ENCODE peak calls at places on chromosomes 13 and 19, in ten cellular contexts. One of them, this sample, is unnamed.

GRCh38 chr13:76848596-76848995 is 37.6 kb downstream of the KCTD12 start:
- DNase-seq in heart left ventricle: no peak
- DNase-seq in CD8-positive, alpha-beta T cell: no peak
- DNase-seq in esophagus squamous epithelium: no peak
- DNase-seq in left lung: no peak
- DNase-seq in mammary epithelial cell: no peak
- DNase-seq in astrocyte: no peak
- DNase-seq in pancreas: no peak
- DNase-seq in breast epithelium: no peak
- DNase-seq in heart right ventricle: peak; percentile 28
- DNase-seq in this sample: no peak

GRCh38 chr19:8639821-8640401 is 9.5 kb downstream of the NFILZ start:
- DNase-seq in heart left ventricle: no peak
- DNase-seq in CD8-positive, alpha-beta T cell: no peak
- DNase-seq in esophagus squamous epithelium: no peak
- DNase-seq in left lung: peak; percentile 70
- DNase-seq in mammary epithelial cell: no peak
- DNase-seq in astrocyte: no peak
- DNase-seq in pancreas: no peak
- DNase-seq in breast epithelium: no peak
- DNase-seq in heart right ventricle: no peak
- DNase-seq in this sample: no peak

GRCh38 chr19:55674459-55674840 is 576 bp upstream of the EPN1 start:
- DNase-seq in heart left ventricle: no peak
- DNase-seq in CD8-positive, alpha-beta T cell: no peak
- DNase-seq in esophagus squamous epithelium: no peak
- DNase-seq in left lung: no peak
- DNase-seq in mammary epithelial cell: no peak
- DNase-seq in astrocyte: no peak
- DNase-seq in pancreas: no peak
- DNase-seq in breast epithelium: no peak
- DNase-seq in heart right ventricle: no peak
- DNase-seq in this sample: no peak

GRCh38 chr19:58558623-58559274 is 338 bp upstream of the UBE2M start:
- DNase-seq in heart left ventricle: peak; percentile 99
- DNase-seq in CD8-positive, alpha-beta T cell: peak; percentile 99
- DNase-seq in esophagus squamous epithelium: no peak
- DNase-seq in left lung: peak; percentile 99
- DNase-seq in mammary epithelial cell: peak; percentile 97
- DNase-seq in astrocyte: peak; percentile 91
- DNase-seq in pancreas: peak; percentile 98
- DNase-seq in breast epithelium: peak; percentile 99
- DNase-seq in heart right ventricle: peak; percentile 100
- DNase-seq in this sample: peak; percentile 98

GRCh38 chr13:61138857-61139256 is 276.8 kb downstream of the PCDH20 start:
- DNase-seq in heart left ventricle: no peak
- DNase-seq in CD8-positive, alpha-beta T cell: no peak
- DNase-seq in esophagus squamous epithelium: no peak
- DNase-seq in left lung: no peak
- DNase-seq in mammary epithelial cell: no peak
- DNase-seq in astrocyte: no peak
- DNase-seq in pancreas: no peak
- DNase-seq in breast epithelium: no peak
- DNase-seq in heart right ventricle: no peak
- DNase-seq in this sample: no peak

GRCh38 chr13:28707629-28708427 is 10.9 kb downstream of the SLC46A3 start:
- DNase-seq in heart left ventricle: no peak
- DNase-seq in CD8-positive, alpha-beta T cell: no peak
- DNase-seq in esophagus squamous epithelium: no peak
- DNase-seq in left lung: no peak
- DNase-seq in mammary epithelial cell: peak; percentile 44
- DNase-seq in astrocyte: peak; percentile 55
- DNase-seq in pancreas: no peak
- DNase-seq in breast epithelium: no peak
- DNase-seq in heart right ventricle: no peak
- DNase-seq in this sample: no peak

GRCh38 chr19:51788936-51789795 is 5.8 kb upstream of the FPR3 start:
- DNase-seq in heart left ventricle: no peak
- DNase-seq in CD8-positive, alpha-beta T cell: no peak
- DNase-seq in esophagus squamous epithelium: no peak
- DNase-seq in left lung: no peak
- DNase-seq in mammary epithelial cell: peak; percentile 67
- DNase-seq in astrocyte: no peak
- DNase-seq in pancreas: no peak
- DNase-seq in breast epithelium: no peak
- DNase-seq in heart right ventricle: no peak
- DNase-seq in this sample: no peak

GRCh38 chr19:52640916-52641315 is 2.8 kb upstream of the ZNF83 start:
- DNase-seq in heart left ventricle: no peak
- DNase-seq in CD8-positive, alpha-beta T cell: no peak
- DNase-seq in esophagus squamous epithelium: no peak
- DNase-seq in left lung: no peak
- DNase-seq in mammary epithelial cell: no peak
- DNase-seq in astrocyte: no peak
- DNase-seq in pancreas: no peak
- DNase-seq in breast epithelium: no peak
- DNase-seq in heart right ventricle: no peak
- DNase-seq in this sample: no peak

GRCh38 chr13:106561551-106562170 is 6.3 kb downstream of the ARGLU1 start:
- DNase-seq in heart left ventricle: peak; percentile 25
- DNase-seq in CD8-positive, alpha-beta T cell: no peak
- DNase-seq in esophagus squamous epithelium: no peak
- DNase-seq in left lung: no peak
- DNase-seq in mammary epithelial cell: peak; percentile 35
- DNase-seq in astrocyte: peak; percentile 59
- DNase-seq in pancreas: no peak
- DNase-seq in breast epithelium: no peak
- DNase-seq in heart right ventricle: no peak
- DNase-seq in this sample: no peak

GRCh38 chr19:1388637-1389026 is 4.9 kb downstream of the NDUFS7 start:
- DNase-seq in heart left ventricle: no peak
- DNase-seq in CD8-positive, alpha-beta T cell: no peak
- DNase-seq in esophagus squamous epithelium: no peak
- DNase-seq in left lung: no peak
- DNase-seq in mammary epithelial cell: no peak
- DNase-seq in astrocyte: no peak
- DNase-seq in pancreas: no peak
- DNase-seq in breast epithelium: no peak
- DNase-seq in heart right ventricle: no peak
- DNase-seq in this sample: no peak

GRCh38 chr19:1386945-1387683 is 3.4 kb downstream of the NDUFS7 start:
- DNase-seq in heart left ventricle: no peak
- DNase-seq in CD8-positive, alpha-beta T cell: no peak
- DNase-seq in esophagus squamous epithelium: no peak
- DNase-seq in left lung: no peak
- DNase-seq in mammary epithelial cell: no peak
- DNase-seq in astrocyte: no peak
- DNase-seq in pancreas: no peak
- DNase-seq in breast epithelium: no peak
- DNase-seq in heart right ventricle: no peak
- DNase-seq in this sample: no peak

GRCh38 chr19:1390594-1391423 is 7.1 kb downstream of the NDUFS7 start:
- DNase-seq in heart left ventricle: no peak
- DNase-seq in CD8-positive, alpha-beta T cell: no peak
- DNase-seq in esophagus squamous epithelium: no peak
- DNase-seq in left lung: no peak
- DNase-seq in mammary epithelial cell: no peak
- DNase-seq in astrocyte: no peak
- DNase-seq in pancreas: no peak
- DNase-seq in breast epithelium: no peak
- DNase-seq in heart right ventricle: peak; percentile 17
- DNase-seq in this sample: no peak

GRCh38 chr19:1387684-1388636 is 4.3 kb downstream of the NDUFS7 start:
- DNase-seq in heart left ventricle: no peak
- DNase-seq in CD8-positive, alpha-beta T cell: no peak
- DNase-seq in esophagus squamous epithelium: no peak
- DNase-seq in left lung: no peak
- DNase-seq in mammary epithelial cell: no peak
- DNase-seq in astrocyte: no peak
- DNase-seq in pancreas: no peak
- DNase-seq in breast epithelium: no peak
- DNase-seq in heart right ventricle: no peak
- DNase-seq in this sample: no peak

GRCh38 chr19:1389033-1389940 is 5.6 kb downstream of the NDUFS7 start:
- DNase-seq in heart left ventricle: no peak
- DNase-seq in CD8-positive, alpha-beta T cell: no peak
- DNase-seq in esophagus squamous epithelium: no peak
- DNase-seq in left lung: no peak
- DNase-seq in mammary epithelial cell: no peak
- DNase-seq in astrocyte: no peak
- DNase-seq in pancreas: no peak
- DNase-seq in breast epithelium: no peak
- DNase-seq in heart right ventricle: no peak
- DNase-seq in this sample: peak; percentile 82
- TF ChIP-seq CTCF in heart left ventricle: no peak
- TF ChIP-seq CTCF in CD8-positive, alpha-beta T cell: no peak
- TF ChIP-seq CTCF in esophagus squamous epithelium: no peak
- TF ChIP-seq CTCF in left lung: no peak
- TF ChIP-seq CTCF in mammary epithelial cell: no peak
- TF ChIP-seq CTCF in astrocyte: no peak
- TF ChIP-seq CTCF in pancreas: no peak
- TF ChIP-seq CTCF in breast epithelium: no peak
- TF ChIP-seq CTCF in heart right ventricle: no peak
- TF ChIP-seq CTCF in this sample: no peak

GRCh38 chr19:41726493-41726892 is 18.1 kb downstream of the CEACAM5 start:
- DNase-seq in heart left ventricle: no peak
- DNase-seq in CD8-positive, alpha-beta T cell: no peak
- DNase-seq in esophagus squamous epithelium: no peak
- DNase-seq in left lung: no peak
- DNase-seq in mammary epithelial cell: no peak
- DNase-seq in astrocyte: no peak
- DNase-seq in pancreas: no peak
- DNase-seq in breast epithelium: no peak
- DNase-seq in heart right ventricle: no peak
- DNase-seq in this sample: no peak
- H3K27ac ChIP-seq in heart left ventricle: no peak overlapping the region
- H3K27ac ChIP-seq in CD8-positive, alpha-beta T cell: no peak overlapping the region
- H3K27ac ChIP-seq in esophagus squamous epithelium: no peak overlapping the region
- H3K27ac ChIP-seq in left lung: no peak overlapping the region
- H3K27ac ChIP-seq in mammary epithelial cell: no peak overlapping the region
- H3K27ac ChIP-seq in astrocyte: no peak overlapping the region
- H3K27ac ChIP-seq in pancreas: no peak overlapping the region
- H3K27ac ChIP-seq in breast epithelium: no peak overlapping the region
- H3K27ac ChIP-seq in heart right ventricle: no peak overlapping the region
- H3K27ac ChIP-seq in this sample: no peak overlapping the region

GRCh38 chr13:33311040-33311439 is 25.5 kb upstream of the STARD13 start:
- DNase-seq in heart left ventricle: no peak
- DNase-seq in CD8-positive, alpha-beta T cell: no peak
- DNase-seq in esophagus squamous epithelium: no peak
- DNase-seq in left lung: no peak
- DNase-seq in mammary epithelial cell: no peak
- DNase-seq in astrocyte: no peak
- DNase-seq in pancreas: no peak
- DNase-seq in breast epithelium: no peak
- DNase-seq in heart right ventricle: no peak
- DNase-seq in this sample: no peak

GRCh38 chr13:33313504-33313903 is 27.9 kb upstream of the STARD13 start:
- DNase-seq in heart left ventricle: no peak
- DNase-seq in CD8-positive, alpha-beta T cell: no peak
- DNase-seq in esophagus squamous epithelium: no peak
- DNase-seq in left lung: no peak
- DNase-seq in mammary epithelial cell: no peak
- DNase-seq in astrocyte: no peak
- DNase-seq in pancreas: no peak
- DNase-seq in breast epithelium: no peak
- DNase-seq in heart right ventricle: no peak
- DNase-seq in this sample: no peak

GRCh38 chr13:33310245-33311038 is 24.9 kb upstream of the STARD13 start:
- DNase-seq in heart left ventricle: no peak
- DNase-seq in CD8-positive, alpha-beta T cell: no peak
- DNase-seq in esophagus squamous epithelium: no peak
- DNase-seq in left lung: no peak
- DNase-seq in mammary epithelial cell: no peak
- DNase-seq in astrocyte: no peak
- DNase-seq in pancreas: no peak
- DNase-seq in breast epithelium: no peak
- DNase-seq in heart right ventricle: no peak
- DNase-seq in this sample: no peak

GRCh38 chr13:33307820-33308219 is 22.3 kb upstream of the STARD13 start:
- DNase-seq in heart left ventricle: no peak
- DNase-seq in CD8-positive, alpha-beta T cell: no peak
- DNase-seq in esophagus squamous epithelium: no peak
- DNase-seq in left lung: no peak
- DNase-seq in mammary epithelial cell: no peak
- DNase-seq in astrocyte: peak; percentile 90
- DNase-seq in pancreas: no peak
- DNase-seq in breast epithelium: no peak
- DNase-seq in heart right ventricle: no peak
- DNase-seq in this sample: no peak

GRCh38 chr13:33312150-33312908 is 26.8 kb upstream of the STARD13 start:
- DNase-seq in heart left ventricle: no peak
- DNase-seq in CD8-positive, alpha-beta T cell: no peak
- DNase-seq in esophagus squamous epithelium: no peak
- DNase-seq in left lung: no peak
- DNase-seq in mammary epithelial cell: peak; percentile 36
- DNase-seq in astrocyte: no peak
- DNase-seq in pancreas: no peak
- DNase-seq in breast epithelium: no peak
- DNase-seq in heart right ventricle: no peak
- DNase-seq in this sample: no peak
- TF ChIP-seq CTCF in heart left ventricle: peak; percentile 54
- TF ChIP-seq CTCF in CD8-positive, alpha-beta T cell: no peak
- TF ChIP-seq CTCF in esophagus squamous epithelium: no peak
- TF ChIP-seq CTCF in left lung: no peak
- TF ChIP-seq CTCF in mammary epithelial cell: no peak
- TF ChIP-seq CTCF in astrocyte: no peak
- TF ChIP-seq CTCF in pancreas: no peak
- TF ChIP-seq CTCF in breast epithelium: no peak
- TF ChIP-seq CTCF in heart right ventricle: peak; percentile 25
- TF ChIP-seq CTCF in this sample: peak; percentile 63

GRCh38 chr19:436413-436950 is 24.4 kb downstream of the SHC2 start:
- DNase-seq in heart left ventricle: no peak
- DNase-seq in CD8-positive, alpha-beta T cell: no peak
- DNase-seq in esophagus squamous epithelium: no peak
- DNase-seq in left lung: peak; percentile 59
- DNase-seq in mammary epithelial cell: no peak
- DNase-seq in astrocyte: no peak
- DNase-seq in pancreas: no peak
- DNase-seq in breast epithelium: no peak
- DNase-seq in heart right ventricle: no peak
- DNase-seq in this sample: no peak

GRCh38 chr19:437027-437426 is 23.8 kb downstream of the SHC2 start:
- DNase-seq in heart left ventricle: no peak
- DNase-seq in CD8-positive, alpha-beta T cell: no peak
- DNase-seq in esophagus squamous epithelium: no peak
- DNase-seq in left lung: peak; percentile 36
- DNase-seq in mammary epithelial cell: no peak
- DNase-seq in astrocyte: no peak
- DNase-seq in pancreas: no peak
- DNase-seq in breast epithelium: no peak
- DNase-seq in heart right ventricle: no peak
- DNase-seq in this sample: no peak

GRCh38 chr19:434152-434960 is 25.4 kb upstream of the C2CD4C start:
- DNase-seq in heart left ventricle: no peak
- DNase-seq in CD8-positive, alpha-beta T cell: no peak
- DNase-seq in esophagus squamous epithelium: no peak
- DNase-seq in left lung: peak; percentile 71
- DNase-seq in mammary epithelial cell: no peak
- DNase-seq in astrocyte: no peak
- DNase-seq in pancreas: no peak
- DNase-seq in breast epithelium: no peak
- DNase-seq in heart right ventricle: no peak
- DNase-seq in this sample: no peak

GRCh38 chr19:435056-435706 is 25.7 kb downstream of the SHC2 start:
- DNase-seq in heart left ventricle: no peak
- DNase-seq in CD8-positive, alpha-beta T cell: no peak
- DNase-seq in esophagus squamous epithelium: no peak
- DNase-seq in left lung: peak; percentile 59
- DNase-seq in mammary epithelial cell: no peak
- DNase-seq in astrocyte: no peak
- DNase-seq in pancreas: no peak
- DNase-seq in breast epithelium: no peak
- DNase-seq in heart right ventricle: no peak
- DNase-seq in this sample: peak; percentile 66

GRCh38 chr19:435707-436412 is 25.0 kb downstream of the SHC2 start:
- DNase-seq in heart left ventricle: no peak
- DNase-seq in CD8-positive, alpha-beta T cell: no peak
- DNase-seq in esophagus squamous epithelium: no peak
- DNase-seq in left lung: peak; percentile 76
- DNase-seq in mammary epithelial cell: no peak
- DNase-seq in astrocyte: no peak
- DNase-seq in pancreas: no peak
- DNase-seq in breast epithelium: no peak
- DNase-seq in heart right ventricle: no peak
- DNase-seq in this sample: no peak
- H3K27ac ChIP-seq in heart left ventricle: no peak overlapping the region
- H3K27ac ChIP-seq in CD8-positive, alpha-beta T cell: no peak overlapping the region
- H3K27ac ChIP-seq in esophagus squamous epithelium: no peak overlapping the region
- H3K27ac ChIP-seq in left lung: no peak overlapping the region
- H3K27ac ChIP-seq in mammary epithelial cell: no peak overlapping the region
- H3K27ac ChIP-seq in astrocyte: no peak overlapping the region
- H3K27ac ChIP-seq in pancreas: no peak overlapping the region
- H3K27ac ChIP-seq in breast epithelium: no peak overlapping the region
- H3K27ac ChIP-seq in heart right ventricle: no peak overlapping the region
- H3K27ac ChIP-seq in this sample: peak overlapping the region; percentile 76

This sample was measured in dorsolateral prefrontal cortex.